ENCODE peak calls at places on chromosomes 5 and 9, in ten cellular contexts. One of them, this sample, is unnamed.

GRCh38 chr9:76302947-76303550 is 91.2 kb downstream of the RFK start:
- DNase-seq in AG04450: peak
- DNase-seq in suprapubic skin: no peak
- DNase-seq in GM23248: peak
- DNase-seq in cardiac fibroblast: peak
- DNase-seq in cardiac muscle cell: peak
- DNase-seq in H7: peak
- DNase-seq in ovary: no peak
- DNase-seq in mammary epithelial cell: peak
- DNase-seq in fibroblast of lung: peak
- DNase-seq in this sample: peak

GRCh38 chr5:9370256-9370655 is 175.6 kb downstream of the SEMA5A start:
- DNase-seq in cardiac muscle cell: no peak
- DNase-seq in H7: no peak
- DNase-seq in fibroblast of lung: no peak
- DNase-seq in cardiac fibroblast: peak
- DNase-seq in AG04450: no peak
- DNase-seq in GM23248: peak
- DNase-seq in suprapubic skin: no peak
- DNase-seq in mammary epithelial cell: peak
- DNase-seq in ovary: no peak
- DNase-seq in this sample: peak

GRCh38 chr5:57696005-57696755 is 213.6 kb upstream of the ACTBL2 start:
- DNase-seq in fibroblast of lung: peak
- DNase-seq in AG04450: no peak
- DNase-seq in suprapubic skin: no peak
- DNase-seq in H7: no peak
- DNase-seq in cardiac fibroblast: no peak
- DNase-seq in mammary epithelial cell: peak
- DNase-seq in cardiac muscle cell: no peak
- DNase-seq in ovary: peak
- DNase-seq in GM23248: peak
- DNase-seq in this sample: no peak

GRCh38 chr5:178441486-178442270 is 148.5 kb downstream of the COL23A1 start:
- DNase-seq in H7: no peak
- DNase-seq in cardiac fibroblast: no peak
- DNase-seq in ovary: no peak
- DNase-seq in cardiac muscle cell: no peak
- DNase-seq in suprapubic skin: peak
- DNase-seq in AG04450: no peak
- DNase-seq in mammary epithelial cell: no peak
- DNase-seq in fibroblast of lung: no peak
- DNase-seq in GM23248: no peak
- DNase-seq in this sample: no peak

GRCh38 chr9:92245005-92245797 is 48.3 kb downstream of the IARS1 start:
- DNase-seq in AG04450: peak
- DNase-seq in ovary: no peak
- DNase-seq in cardiac fibroblast: peak
- DNase-seq in mammary epithelial cell: peak
- DNase-seq in fibroblast of lung: peak
- DNase-seq in GM23248: peak
- DNase-seq in H7: no peak
- DNase-seq in cardiac muscle cell: peak
- DNase-seq in suprapubic skin: no peak
- DNase-seq in this sample: peak

GRCh38 chr5:143386725-143387124 is 16.8 kb downstream of the NR3C1 start:
- DNase-seq in suprapubic skin: no peak
- DNase-seq in GM23248: peak
- DNase-seq in mammary epithelial cell: peak
- DNase-seq in cardiac muscle cell: peak
- DNase-seq in AG04450: no peak
- DNase-seq in ovary: no peak
- DNase-seq in H7: no peak
- DNase-seq in fibroblast of lung: peak
- DNase-seq in cardiac fibroblast: peak
- DNase-seq in this sample: peak

GRCh38 chr9:98983295-98984268 is 39.9 kb downstream of the COL15A1 start:
- DNase-seq in AG04450: peak
- DNase-seq in cardiac muscle cell: peak
- DNase-seq in ovary: no peak
- DNase-seq in cardiac fibroblast: peak
- DNase-seq in GM23248: peak
- DNase-seq in H7: no peak
- DNase-seq in suprapubic skin: no peak
- DNase-seq in fibroblast of lung: peak
- DNase-seq in mammary epithelial cell: peak
- DNase-seq in this sample: peak

GRCh38 chr9:5502553-5502952 is 7.8 kb upstream of the PDCD1LG2 start:
- DNase-seq in ovary: no peak
- DNase-seq in fibroblast of lung: no peak
- DNase-seq in AG04450: no peak
- DNase-seq in H7: no peak
- DNase-seq in mammary epithelial cell: no peak
- DNase-seq in GM23248: no peak
- DNase-seq in suprapubic skin: no peak
- DNase-seq in cardiac fibroblast: no peak
- DNase-seq in cardiac muscle cell: no peak
- DNase-seq in this sample: no peak

GRCh38 chr9:115943591-115944165 is 209.9 kb upstream of the PAPPA start:
- DNase-seq in suprapubic skin: no peak
- DNase-seq in H7: no peak
- DNase-seq in cardiac muscle cell: no peak
- DNase-seq in ovary: no peak
- DNase-seq in fibroblast of lung: no peak
- DNase-seq in GM23248: peak
- DNase-seq in mammary epithelial cell: no peak
- DNase-seq in cardiac fibroblast: no peak
- DNase-seq in AG04450: no peak
- DNase-seq in this sample: no peak

GRCh38 chr5:143405063-143405746 is 1.7 kb upstream of the NR3C1 start:
- DNase-seq in ovary: peak
- DNase-seq in H7: peak
- DNase-seq in mammary epithelial cell: peak
- DNase-seq in suprapubic skin: peak
- DNase-seq in AG04450: peak
- DNase-seq in fibroblast of lung: peak
- DNase-seq in cardiac muscle cell: peak
- DNase-seq in GM23248: peak
- DNase-seq in cardiac fibroblast: peak
- DNase-seq in this sample: peak

GRCh38 chr5:175246242-175246891 is 197.6 kb downstream of the DRD1 start:
- DNase-seq in cardiac muscle cell: peak
- DNase-seq in GM23248: peak
- DNase-seq in suprapubic skin: no peak
- DNase-seq in mammary epithelial cell: peak
- DNase-seq in fibroblast of lung: peak
- DNase-seq in ovary: no peak
- DNase-seq in H7: no peak
- DNase-seq in AG04450: peak
- DNase-seq in cardiac fibroblast: peak
- DNase-seq in this sample: peak

GRCh38 chr5:66554211-66554610 is 42.0 kb upstream of the MAST4 start:
- DNase-seq in mammary epithelial cell: peak
- DNase-seq in cardiac fibroblast: peak
- DNase-seq in ovary: no peak
- DNase-seq in cardiac muscle cell: peak
- DNase-seq in suprapubic skin: no peak
- DNase-seq in AG04450: no peak
- DNase-seq in fibroblast of lung: no peak
- DNase-seq in H7: no peak
- DNase-seq in GM23248: peak
- DNase-seq in this sample: no peak

GRCh38 chr5:139690385-139691274 is 42.5 kb downstream of the CXXC5 start:
- DNase-seq in cardiac fibroblast: peak
- DNase-seq in ovary: no peak
- DNase-seq in fibroblast of lung: peak
- DNase-seq in mammary epithelial cell: no peak
- DNase-seq in H7: peak
- DNase-seq in suprapubic skin: no peak
- DNase-seq in cardiac muscle cell: peak
- DNase-seq in GM23248: peak
- DNase-seq in AG04450: no peak
- DNase-seq in this sample: no peak

GRCh38 chr5:170625221-170626165 is 121.7 kb downstream of the KCNIP1 start:
- DNase-seq in cardiac fibroblast: no peak
- DNase-seq in ovary: no peak
- DNase-seq in cardiac muscle cell: no peak
- DNase-seq in fibroblast of lung: no peak
- DNase-seq in mammary epithelial cell: no peak
- DNase-seq in GM23248: no peak
- DNase-seq in suprapubic skin: no peak
- DNase-seq in H7: peak
- DNase-seq in AG04450: no peak
- DNase-seq in this sample: no peak

GRCh38 chr5:170885779-170886178 is 24.0 kb downstream of the RANBP17 start:
- DNase-seq in cardiac fibroblast: peak
- DNase-seq in suprapubic skin: no peak
- DNase-seq in fibroblast of lung: no peak
- DNase-seq in mammary epithelial cell: no peak
- DNase-seq in cardiac muscle cell: peak
- DNase-seq in H7: no peak
- DNase-seq in ovary: no peak
- DNase-seq in AG04450: no peak
- DNase-seq in GM23248: no peak
- DNase-seq in this sample: peak

GRCh38 chr9:35839926-35840325 is 10.9 kb downstream of the TMEM8B start:
- DNase-seq in fibroblast of lung: no peak
- DNase-seq in GM23248: no peak
- DNase-seq in H7: no peak
- DNase-seq in AG04450: no peak
- DNase-seq in cardiac fibroblast: no peak
- DNase-seq in ovary: no peak
- DNase-seq in suprapubic skin: no peak
- DNase-seq in mammary epithelial cell: no peak
- DNase-seq in cardiac muscle cell: no peak
- DNase-seq in this sample: no peak

DNA sequence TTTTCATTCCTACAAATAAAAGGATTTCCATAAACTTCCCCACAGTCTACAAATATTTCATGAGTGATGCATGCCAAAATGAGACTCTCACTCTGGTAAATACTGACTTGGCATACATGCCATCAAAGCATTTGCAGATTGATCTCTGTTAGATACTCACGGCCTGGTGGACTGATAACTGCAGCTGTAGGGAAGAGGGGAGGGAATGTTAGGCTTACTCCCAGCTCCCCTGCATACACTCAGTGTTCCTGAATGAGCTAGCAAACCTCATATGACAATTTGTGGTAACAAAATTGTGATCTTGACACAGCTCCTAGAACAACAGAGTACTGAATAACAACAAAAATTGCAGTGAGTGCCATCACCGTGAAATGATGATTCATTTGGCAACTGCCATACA is 435.3 kb downstream of the NR2F1-AS1 start:
- DNase-seq in GM23248: peak
- DNase-seq in cardiac muscle cell: no peak
- DNase-seq in fibroblast of lung: no peak
- DNase-seq in suprapubic skin: no peak
- DNase-seq in H7: no peak
- DNase-seq in AG04450: no peak
- DNase-seq in ovary: no peak
- DNase-seq in cardiac fibroblast: peak
- DNase-seq in mammary epithelial cell: no peak
- DNase-seq in this sample: peak
- H3K4me3 ChIP-seq in GM23248: no peak
- H3K4me3 ChIP-seq in cardiac muscle cell: no peak
- H3K4me3 ChIP-seq in fibroblast of lung: no peak
- H3K4me3 ChIP-seq in suprapubic skin: no peak
- H3K4me3 ChIP-seq in H7: no peak
- H3K4me3 ChIP-seq in AG04450: no peak
- H3K4me3 ChIP-seq in ovary: no peak
- H3K4me3 ChIP-seq in cardiac fibroblast: no peak
- H3K4me3 ChIP-seq in mammary epithelial cell: no peak
- H3K4me3 ChIP-seq in this sample: no peak

DNA sequence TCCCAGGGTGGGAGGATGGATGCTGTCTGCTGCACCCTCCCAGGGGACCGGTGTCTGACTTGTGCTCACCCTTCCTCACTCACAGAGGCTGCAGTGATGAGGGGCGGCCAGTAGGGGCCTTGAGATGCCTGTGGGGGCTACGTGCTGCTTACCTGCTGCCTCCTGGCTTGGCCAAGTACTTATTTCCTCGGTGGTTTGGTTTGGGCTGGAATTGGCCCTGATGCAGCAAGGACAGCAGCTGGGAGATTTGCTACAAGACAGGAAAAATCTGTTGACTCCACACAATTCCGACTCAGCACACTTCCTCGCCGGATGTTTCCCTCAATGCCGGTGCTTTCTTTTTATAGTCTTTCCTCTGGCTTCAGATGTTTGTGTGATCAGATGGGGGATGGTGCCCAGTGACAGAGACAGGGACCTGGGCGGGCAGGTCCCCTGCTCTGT is 6.6 kb downstream of the PCDH12 start:
- DNase-seq in cardiac muscle cell: peak
- DNase-seq in cardiac fibroblast: peak
- DNase-seq in mammary epithelial cell: no peak
- DNase-seq in fibroblast of lung: no peak
- DNase-seq in ovary: no peak
- DNase-seq in GM23248: no peak
- DNase-seq in AG04450: no peak
- DNase-seq in H7: peak
- DNase-seq in suprapubic skin: no peak
- DNase-seq in this sample: no peak
- H3K4me3 ChIP-seq in cardiac muscle cell: no peak
- H3K4me3 ChIP-seq in cardiac fibroblast: no peak
- H3K4me3 ChIP-seq in mammary epithelial cell: no peak
- H3K4me3 ChIP-seq in fibroblast of lung: no peak
- H3K4me3 ChIP-seq in ovary: no peak
- H3K4me3 ChIP-seq in GM23248: no peak
- H3K4me3 ChIP-seq in AG04450: no peak
- H3K4me3 ChIP-seq in H7: no peak
- H3K4me3 ChIP-seq in suprapubic skin: no peak
- H3K4me3 ChIP-seq in this sample: no peak

DNA sequence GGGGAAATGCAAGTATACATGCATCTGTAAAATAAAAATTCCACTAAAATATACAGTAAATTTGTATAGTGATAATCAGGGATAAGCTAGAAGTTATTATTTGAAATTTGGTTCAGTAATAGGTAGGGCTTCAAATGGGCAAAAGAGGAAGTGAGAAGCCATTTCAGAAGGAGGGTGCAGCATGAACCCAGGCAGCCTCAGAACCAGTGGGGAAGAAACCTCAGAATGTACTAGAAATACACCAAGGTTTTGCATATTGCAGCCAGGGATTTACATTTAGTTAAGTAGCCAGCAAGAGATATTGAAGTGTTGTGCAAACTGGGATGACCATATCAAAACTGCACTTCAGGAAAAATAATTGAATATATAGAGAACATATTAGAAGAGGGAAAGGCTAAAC is 335.9 kb downstream of the ZNF608 start:
- DNase-seq in ovary: no peak
- DNase-seq in mammary epithelial cell: no peak
- DNase-seq in AG04450: no peak
- DNase-seq in fibroblast of lung: no peak
- DNase-seq in cardiac fibroblast: no peak
- DNase-seq in suprapubic skin: no peak
- DNase-seq in H7: no peak
- DNase-seq in GM23248: no peak
- DNase-seq in cardiac muscle cell: no peak
- DNase-seq in this sample: no peak
- H3K4me3 ChIP-seq in ovary: no peak
- H3K4me3 ChIP-seq in mammary epithelial cell: no peak
- H3K4me3 ChIP-seq in AG04450: no peak
- H3K4me3 ChIP-seq in fibroblast of lung: no peak
- H3K4me3 ChIP-seq in cardiac fibroblast: no peak
- H3K4me3 ChIP-seq in suprapubic skin: no peak
- H3K4me3 ChIP-seq in H7: no peak
- H3K4me3 ChIP-seq in GM23248: no peak
- H3K4me3 ChIP-seq in cardiac muscle cell: no peak
- H3K4me3 ChIP-seq in this sample: no peak

GRCh38 chr5:151663617-151664322 is 22.9 kb downstream of the SPARC start:
- DNase-seq in AG04450: no peak
- DNase-seq in mammary epithelial cell: no peak
- DNase-seq in suprapubic skin: no peak
- DNase-seq in ovary: no peak
- DNase-seq in cardiac muscle cell: no peak
- DNase-seq in cardiac fibroblast: peak
- DNase-seq in H7: no peak
- DNase-seq in fibroblast of lung: no peak
- DNase-seq in GM23248: peak
- DNase-seq in this sample: peak
- H3K4me3 ChIP-seq in AG04450: no peak
- H3K4me3 ChIP-seq in mammary epithelial cell: no peak
- H3K4me3 ChIP-seq in suprapubic skin: no peak
- H3K4me3 ChIP-seq in ovary: no peak
- H3K4me3 ChIP-seq in cardiac muscle cell: no peak
- H3K4me3 ChIP-seq in cardiac fibroblast: no peak
- H3K4me3 ChIP-seq in H7: no peak
- H3K4me3 ChIP-seq in fibroblast of lung: no peak
- H3K4me3 ChIP-seq in GM23248: no peak
- H3K4me3 ChIP-seq in this sample: no peak